ENCODE peak calls at places on chromosomes 6 and 20, in eight cellular contexts. J is neural progenitor cell; B is BE2C; L is A549; Z is ovary; A is naive thymus-derived CD4-positive, alpha-beta T cell; C is right lobe of liver; T is adrenal gland. S is an unnamed sample.

GRCh38 chr20:10671850-10672578 is 1.8 kb downstream of the JAG1 start:
- DNase-seq in J (peak; percentile 50), B (no peak), L (no peak), Z (peak; percentile 84), A (peak; percentile 59), C (peak; percentile 67), T (peak; percentile 55), S (peak; percentile 90)

GRCh38 chr6:80094017-80094416 is 12.5 kb upstream of the BCKDHB start:
- DNase-seq in J (peak; percentile 23), B (no peak), L (peak; percentile 11), Z (no peak), A (no peak), C (no peak), T (no peak), S (no peak)

GRCh38 chr6:38091626-38092025 is 272.1 kb downstream of the ZFAND3 start:
- DNase-seq in J (no peak), B (no peak), L (no peak), Z (no peak), A (no peak), C (no peak), T (no peak), S (peak; percentile 65)

GRCh38 chr20:52972190-52972937 is at the start of gene TSHZ2:
- DNase-seq in J (peak; percentile 72), B (peak; percentile 70), L (peak; percentile 4), Z (peak; percentile 80), A (peak; percentile 57), C (peak; percentile 93), T (peak; percentile 71), S (peak; percentile 78)

GRCh38 chr20:36462440-36463211 is 78.7 kb upstream of the MYL9 start:
- DNase-seq in J (peak; percentile 51), B (peak; percentile 30), L (no peak), Z (peak; percentile 75), A (no peak), C (no peak), T (peak; percentile 79), S (peak; percentile 88)

GRCh38 chr6:155194399-155194798 is 69.4 kb upstream of the CLDN20 start:
- DNase-seq in J (no peak), B (no peak), L (no peak), Z (no peak), A (no peak), C (no peak), T (no peak), S (no peak)

GRCh38 chr6:3575166-3575565 is 118.3 kb upstream of the SLC22A23 start:
- DNase-seq in J (no peak), B (no peak), L (no peak), Z (no peak), A (no peak), C (no peak), T (no peak), S (no peak)

GRCh38 chr6:111683749-111684267 is 78.1 kb upstream of the TRAF3IP2 start:
- DNase-seq in J (no peak), B (no peak), L (no peak), Z (no peak), A (no peak), C (no peak), T (peak; percentile 22), S (peak; percentile 88)

GRCh38 chr20:4040283-4041179 is 25.2 kb upstream of the RNF24 start:
- DNase-seq in J (no peak), B (no peak), L (no peak), Z (no peak), A (no peak), C (no peak), T (no peak), S (peak; percentile 14)

GRCh38 chr20:20317195-20318113 is 50.5 kb upstream of the INSM1 start:
- DNase-seq in J (no peak), B (no peak), L (no peak), Z (no peak), A (no peak), C (no peak), T (no peak), S (no peak)

GRCh38 chr6:41548841-41549642 is 2.9 kb downstream of the FOXP4 start:
- DNase-seq in J (no peak), B (no peak), L (no peak), Z (no peak), A (no peak), C (no peak), T (no peak), S (no peak)
- H3K4me1 ChIP-seq in J (peaks cover 63% of the 10 kb centered on the region), B (peaks cover 6% of the 10 kb centered on the region), L (peaks cover 31% of the 10 kb centered on the region), Z (peaks cover 2% of the 10 kb centered on the region), A (peaks cover 20% of the 10 kb centered on the region), C (no peaks in the 10 kb centered on the region), T (peaks cover 14% of the 10 kb centered on the region), S (no peaks in the 10 kb centered on the region)

GRCh38 chr6:31729515-31729978 is 448 bp upstream of the DDAH2 start:
- DNase-seq in J (peak; percentile 97), B (peak; percentile 86), L (peak; percentile 85), Z (peak; percentile 96), A (peak; percentile 82), C (peak; percentile 95), T (peak; percentile 89), S (peak; percentile 97)
- H3K4me1 ChIP-seq in J (peaks cover 11% of the 10 kb centered on the region), B (no peaks in the 10 kb centered on the region), L (peaks cover 17% of the 10 kb centered on the region), Z (peaks cover 7% of the 10 kb centered on the region), A (peaks cover 18% of the 10 kb centered on the region), C (no peaks in the 10 kb centered on the region), T (peaks cover 11% of the 10 kb centered on the region), S (peaks cover 30% of the 10 kb centered on the region)

GRCh38 chr6:119311514-119312142 is 37.9 kb downstream of the MAN1A1 start:
- DNase-seq in J (peak; percentile 80), B (no peak), L (no peak), Z (no peak), A (no peak), C (no peak), T (no peak), S (no peak)

GRCh38 chr6:119314894-119315272 is 34.7 kb downstream of the MAN1A1 start:
- DNase-seq in J (no peak), B (no peak), L (no peak), Z (no peak), A (no peak), C (no peak), T (no peak), S (no peak)

GRCh38 chr6:119312441-119312840 is 37.1 kb downstream of the MAN1A1 start:
- DNase-seq in J (no peak), B (no peak), L (no peak), Z (no peak), A (no peak), C (no peak), T (no peak), S (no peak)

GRCh38 chr6:119312875-119313338 is 36.7 kb downstream of the MAN1A1 start:
- DNase-seq in J (no peak), B (no peak), L (no peak), Z (no peak), A (peak; percentile 45), C (no peak), T (no peak), S (no peak)

DNA sequence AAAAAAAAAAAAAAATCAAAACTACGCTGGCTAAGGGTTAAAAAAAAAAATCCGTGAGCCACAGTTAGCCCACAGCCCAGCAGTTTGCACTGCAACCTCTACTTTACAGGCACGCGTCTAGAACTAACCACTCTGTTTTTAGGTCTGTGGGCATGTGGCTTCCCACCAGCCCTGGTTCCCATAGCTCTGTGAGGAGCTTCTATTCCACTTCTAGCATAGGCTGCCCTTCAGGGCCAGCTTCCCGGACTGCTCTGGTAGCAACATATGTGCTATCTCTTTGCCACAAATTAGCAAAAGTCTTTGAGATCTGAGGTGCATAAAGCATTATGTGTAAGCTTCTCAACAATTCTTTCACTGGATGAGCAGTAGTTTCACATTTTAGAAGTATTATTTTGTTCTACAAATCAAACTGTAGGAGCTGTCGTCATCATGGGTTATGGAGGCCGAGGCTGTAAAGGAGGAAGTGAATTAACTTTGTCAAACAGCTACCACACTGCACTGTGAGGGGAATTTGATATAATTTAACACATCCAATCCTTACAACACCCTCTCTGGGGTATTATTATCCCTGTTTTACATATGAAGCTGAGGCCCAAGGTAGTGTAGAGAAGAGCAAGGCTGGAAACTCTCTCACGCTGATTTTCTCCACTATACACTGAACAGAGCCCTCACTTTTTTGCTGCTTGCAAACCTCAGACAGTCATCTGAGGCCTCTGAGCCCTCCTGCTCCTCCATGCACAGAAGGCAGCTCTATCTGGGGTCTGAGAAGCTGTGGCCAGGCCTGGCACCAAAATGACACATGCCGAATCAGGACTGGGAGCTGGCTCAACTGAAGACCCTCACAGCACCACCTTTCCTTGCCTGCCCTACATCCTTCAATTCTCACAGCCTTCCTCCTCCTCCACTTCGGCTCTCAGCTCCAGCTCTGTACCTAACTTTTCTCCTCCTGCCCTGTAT is 35.3 kb downstream of the MAN1A1 start:
- DNase-seq in J (no peak), B (no peak), L (no peak), Z (no peak), A (peak; percentile 39), C (no peak), T (no peak), S (no peak)
- H3K4me1 ChIP-seq in J (peaks cover 31% of the 10 kb centered on the region), B (peaks cover 21% of the 10 kb centered on the region), L (no peaks in the 10 kb centered on the region), Z (no peaks in the 10 kb centered on the region), A (peaks cover 27% of the 10 kb centered on the region), C (no peaks in the 10 kb centered on the region), T (peaks cover 3% of the 10 kb centered on the region), S (peaks cover 12% of the 10 kb centered on the region)

GRCh38 chr6:46380152-46380807 is 111.0 kb downstream of the RCAN2 start:
- DNase-seq in J (no peak), B (no peak), L (no peak), Z (no peak), A (no peak), C (peak; percentile 51), T (no peak), S (no peak)
- H3K4me1 ChIP-seq in J (peaks cover 29% of the 10 kb centered on the region), B (no peaks in the 10 kb centered on the region), L (no peaks in the 10 kb centered on the region), Z (peaks cover 2% of the 10 kb centered on the region), A (no peaks in the 10 kb centered on the region), C (no peaks in the 10 kb centered on the region), T (no peaks in the 10 kb centered on the region), S (no peaks in the 10 kb centered on the region)

GRCh38 chr6:121439456-121440250 is 4.2 kb downstream of the GJA1 start:
- DNase-seq in J (peak; percentile 15), B (no peak), L (no peak), Z (no peak), A (no peak), C (no peak), T (no peak), S (no peak)

GRCh38 chr6:121443953-121444590 is 8.6 kb downstream of the GJA1 start:
- DNase-seq in J (no peak), B (no peak), L (no peak), Z (no peak), A (no peak), C (no peak), T (peak; percentile 36), S (no peak)

GRCh38 chr6:121437861-121438651 is 2.6 kb downstream of the GJA1 start:
- DNase-seq in J (peak; percentile 78), B (no peak), L (peak; percentile 47), Z (peak; percentile 58), A (no peak), C (no peak), T (peak; percentile 29), S (no peak)

GRCh38 chr6:121442591-121442990 is 7.1 kb downstream of the GJA1 start:
- DNase-seq in J (peak; percentile 5), B (no peak), L (no peak), Z (no peak), A (no peak), C (no peak), T (no peak), S (no peak)

GRCh38 chr6:121441477-121441876 is 6.0 kb downstream of the GJA1 start:
- DNase-seq in J (no peak), B (no peak), L (no peak), Z (no peak), A (no peak), C (no peak), T (no peak), S (no peak)
- H3K4me1 ChIP-seq in J (peaks cover 43% of the 10 kb centered on the region), B (no peaks in the 10 kb centered on the region), L (peaks cover 61% of the 10 kb centered on the region), Z (peaks cover 11% of the 10 kb centered on the region), A (no peaks in the 10 kb centered on the region), C (no peaks in the 10 kb centered on the region), T (peaks cover 5% of the 10 kb centered on the region), S (peaks cover 13% of the 10 kb centered on the region)

S was measured in sigmoid colon.